ENCODE peak calls at places on chromosome 17, in nine cellular contexts. R is prostate gland, B is breast epithelium, M is GM23338, K is endothelial cell of umbilical vein, X is HL-60, G is K562, Y is stomach, W is transverse colon. T is an unnamed sample.

GRCh38 chr17:38721802-38722201 is 8.3 kb upstream of the CISD3 start:
- DNase-seq in R (no peak), B (no peak), M (no peak), K (no peak), X (no peak), G (no peak), Y (no peak), W (no peak), T (no peak)

GRCh38 chr17:21125862-21126261 is 902 bp upstream of the DHRS7B start:
- DNase-seq in R (no peak), B (no peak), M (no peak), K (peak), X (peak), G (no peak), Y (no peak), W (no peak), T (peak)

GRCh38 chr17:43816336-43817320 is 16.3 kb downstream of the MPP3 start:
- DNase-seq in R (no peak), B (no peak), M (no peak), K (no peak), X (no peak), G (no peak), Y (no peak), W (no peak), T (no peak)

GRCh38 chr17:4479982-4480751 is 18.5 kb upstream of the SPNS2 start:
- DNase-seq in R (no peak), B (no peak), M (no peak), K (no peak), X (no peak), G (no peak), Y (no peak), W (no peak), T (no peak)

GRCh38 chr17:36942631-36943125 is 5.4 kb downstream of the LHX1 start:
- DNase-seq in R (no peak), B (no peak), M (no peak), K (no peak), X (no peak), G (no peak), Y (no peak), W (no peak), T (no peak)

GRCh38 chr17:37818689-37819088 is 73.8 kb upstream of the HNF1B start:
- DNase-seq in R (peak), B (no peak), M (no peak), K (no peak), X (no peak), G (no peak), Y (peak), W (peak), T (no peak)

GRCh38 chr17:34110315-34110714 is 144.8 kb upstream of the CCL2 start:
- DNase-seq in R (no peak), B (no peak), M (peak), K (no peak), X (no peak), G (no peak), Y (no peak), W (no peak), T (no peak)

GRCh38 chr17:38724337-38724988 is 5.7 kb upstream of the CISD3 start:
- DNase-seq in R (no peak), B (no peak), M (no peak), K (peak), X (no peak), G (no peak), Y (peak), W (peak), T (peak)

GRCh38 chr17:9054611-9055010 is 33.3 kb downstream of the NTN1 start:
- DNase-seq in R (no peak), B (no peak), M (peak), K (no peak), X (no peak), G (no peak), Y (no peak), W (no peak), T (no peak)

GRCh38 chr17:76131692-76132573 is 9.1 kb downstream of the FOXJ1 start:
- DNase-seq in R (peak), B (no peak), M (peak), K (no peak), X (no peak), G (no peak), Y (no peak), W (no peak), T (no peak)

GRCh38 chr17:44216173-44216572 is 3.3 kb downstream of the UBTF start:
- DNase-seq in R (no peak), B (no peak), M (no peak), K (no peak), X (no peak), G (no peak), Y (no peak), W (peak), T (peak)

GRCh38 chr17:65078441-65079160 is 22.1 kb upstream of the GNA13 start:
- DNase-seq in R (no peak), B (no peak), M (no peak), K (peak), X (no peak), G (no peak), Y (peak), W (no peak), T (no peak)

GRCh38 chr17:6611231-6611630 is 29.3 kb downstream of the KIAA0753 start:
- DNase-seq in R (no peak), B (no peak), M (no peak), K (no peak), X (no peak), G (no peak), Y (no peak), W (no peak), T (no peak)

GRCh38 chr17:75983501-75984181 is 4.6 kb downstream of the TEN1 start:
- DNase-seq in R (no peak), B (no peak), M (peak), K (no peak), X (peak), G (peak), Y (peak), W (no peak), T (no peak)

GRCh38 chr17:43906951-43907424 is 348 bp downstream of the MPP2 start:
- DNase-seq in R (no peak), B (no peak), M (no peak), K (no peak), X (no peak), G (no peak), Y (no peak), W (no peak), T (no peak)

GRCh38 chr17:77957869-77958715 is at the start of gene TNRC6C:
- DNase-seq in R (peak), B (peak), M (peak), K (peak), X (peak), G (peak), Y (peak), W (peak), T (peak)

GRCh38 chr17:62652251-62653001 is 25.0 kb downstream of the MRC2 start:
- DNase-seq in R (no peak), B (peak), M (peak), K (peak), X (peak), G (no peak), Y (peak), W (peak), T (peak)

GRCh38 chr17:37737971-37738370 is 6.9 kb downstream of the HNF1B start:
- DNase-seq in R (no peak), B (no peak), M (no peak), K (no peak), X (no peak), G (no peak), Y (no peak), W (no peak), T (no peak)

GRCh38 chr17:20852541-20853370 is 190.1 kb downstream of the USP22 start:
- DNase-seq in R (peak), B (no peak), M (peak), K (no peak), X (peak), G (peak), Y (no peak), W (peak), T (peak)

GRCh38 chr17:17549732-17550366 is 41.7 kb downstream of the PEMT start:
- DNase-seq in R (no peak), B (no peak), M (no peak), K (no peak), X (no peak), G (no peak), Y (no peak), W (no peak), T (no peak)

GRCh38 chr17:46977348-46977747 is 1.7 kb downstream of the RPRML start:
- DNase-seq in R (no peak), B (no peak), M (peak), K (no peak), X (peak), G (peak), Y (peak), W (peak), T (peak)

GRCh38 chr17:78422267-78422605 is 43.8 kb downstream of the PGS1 start:
- DNase-seq in R (no peak), B (no peak), M (no peak), K (no peak), X (no peak), G (no peak), Y (no peak), W (no peak), T (no peak)

GRCh38 chr17:21299981-21300600 is 15.6 kb downstream of the MAP2K3 start:
- DNase-seq in R (no peak), B (no peak), M (no peak), K (no peak), X (no peak), G (no peak), Y (no peak), W (no peak), T (no peak)

GRCh38 chr17:48604770-48605329 is at the start of gene HOXB6:
- DNase-seq in R (no peak), B (no peak), M (no peak), K (peak), X (no peak), G (peak), Y (no peak), W (peak), T (no peak)

GRCh38 chr17:76351526-76352071 is 2.1 kb downstream of the PRPSAP1 start:
- DNase-seq in R (no peak), B (no peak), M (no peak), K (peak), X (no peak), G (no peak), Y (no peak), W (no peak), T (no peak)

GRCh38 chr17:82881900-82882714 is 42.3 kb upstream of the ZNF750 start:
- DNase-seq in R (no peak), B (no peak), M (no peak), K (no peak), X (no peak), G (peak), Y (peak), W (peak), T (peak)

DNA sequence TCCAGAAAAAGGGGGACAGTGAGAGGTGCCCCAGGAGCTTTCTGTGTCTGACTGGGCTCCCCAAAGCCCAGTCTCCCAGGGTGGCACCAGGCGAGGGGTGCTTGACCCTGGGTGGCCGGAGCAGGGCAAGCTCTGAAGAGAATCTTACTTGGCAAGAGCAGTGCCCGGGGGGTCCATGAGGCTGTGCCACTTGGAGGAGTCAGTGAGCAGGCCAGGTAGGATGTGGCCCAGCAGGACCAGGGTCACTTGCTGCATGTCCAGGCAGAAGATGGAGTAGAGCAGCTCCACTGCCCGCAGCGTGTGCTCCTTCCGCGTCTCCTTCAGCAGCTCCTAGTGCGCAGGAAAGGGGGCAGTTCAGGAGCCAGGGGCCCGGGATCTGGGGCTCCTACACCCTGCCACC is 7.3 kb downstream of the CSF3 start:
- DNase-seq in R (no peak), B (no peak), M (no peak), K (no peak), X (no peak), G (no peak), Y (no peak), W (no peak), T (no peak)
- TF ChIP-seq CTCF in R (no peak), B (no peak), M (no peak), K (no peak), X (no peak), G (no peak), Y (no peak), W (no peak), T (no peak)

DNA sequence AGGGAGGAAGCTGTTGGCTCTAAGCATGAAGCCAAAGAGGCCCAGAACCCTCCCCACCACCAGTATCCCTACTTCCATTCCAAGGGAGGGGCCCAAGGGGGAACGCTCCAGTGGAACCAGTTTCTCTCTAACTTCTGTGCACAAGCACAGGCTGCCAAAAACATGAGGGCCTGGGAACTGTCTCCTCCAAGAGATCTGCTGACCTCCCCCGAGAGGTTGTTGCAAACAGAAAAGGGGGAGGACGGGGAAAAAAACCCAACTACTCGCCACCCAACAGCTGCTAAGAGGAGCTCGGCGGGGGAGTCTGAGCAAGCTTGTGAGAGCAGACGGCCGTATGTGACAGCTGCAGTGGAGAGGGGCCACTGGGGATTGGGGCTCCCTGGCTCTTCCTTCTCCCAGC is 15.7 kb upstream of the SLC35B1 start:
- DNase-seq in R (no peak), B (no peak), M (no peak), K (no peak), X (peak), G (no peak), Y (no peak), W (peak), T (no peak)
- TF ChIP-seq POLR2AphosphoS5 in R (no peak), B (no peak), M (no peak), K (no peak), X (peak), G (no peak), Y (no peak), W (peak), T (no peak)

GRCh38 chr17:45374501-45374900 is 57.7 kb upstream of the MAP3K14 start:
- DNase-seq in R (no peak), B (no peak), M (no peak), K (no peak), X (no peak), G (no peak), Y (no peak), W (no peak), T (no peak)

GRCh38 chr17:45368661-45369060 is 51.8 kb upstream of the MAP3K14 start:
- DNase-seq in R (no peak), B (no peak), M (no peak), K (no peak), X (no peak), G (no peak), Y (no peak), W (no peak), T (no peak)

GRCh38 chr17:45372325-45372869 is 55.6 kb upstream of the MAP3K14 start:
- DNase-seq in R (no peak), B (peak), M (no peak), K (no peak), X (no peak), G (no peak), Y (no peak), W (no peak), T (no peak)

GRCh38 chr17:45370949-45371413 is 54.2 kb upstream of the MAP3K14 start:
- DNase-seq in R (no peak), B (peak), M (no peak), K (no peak), X (no peak), G (no peak), Y (no peak), W (no peak), T (no peak)

DNA sequence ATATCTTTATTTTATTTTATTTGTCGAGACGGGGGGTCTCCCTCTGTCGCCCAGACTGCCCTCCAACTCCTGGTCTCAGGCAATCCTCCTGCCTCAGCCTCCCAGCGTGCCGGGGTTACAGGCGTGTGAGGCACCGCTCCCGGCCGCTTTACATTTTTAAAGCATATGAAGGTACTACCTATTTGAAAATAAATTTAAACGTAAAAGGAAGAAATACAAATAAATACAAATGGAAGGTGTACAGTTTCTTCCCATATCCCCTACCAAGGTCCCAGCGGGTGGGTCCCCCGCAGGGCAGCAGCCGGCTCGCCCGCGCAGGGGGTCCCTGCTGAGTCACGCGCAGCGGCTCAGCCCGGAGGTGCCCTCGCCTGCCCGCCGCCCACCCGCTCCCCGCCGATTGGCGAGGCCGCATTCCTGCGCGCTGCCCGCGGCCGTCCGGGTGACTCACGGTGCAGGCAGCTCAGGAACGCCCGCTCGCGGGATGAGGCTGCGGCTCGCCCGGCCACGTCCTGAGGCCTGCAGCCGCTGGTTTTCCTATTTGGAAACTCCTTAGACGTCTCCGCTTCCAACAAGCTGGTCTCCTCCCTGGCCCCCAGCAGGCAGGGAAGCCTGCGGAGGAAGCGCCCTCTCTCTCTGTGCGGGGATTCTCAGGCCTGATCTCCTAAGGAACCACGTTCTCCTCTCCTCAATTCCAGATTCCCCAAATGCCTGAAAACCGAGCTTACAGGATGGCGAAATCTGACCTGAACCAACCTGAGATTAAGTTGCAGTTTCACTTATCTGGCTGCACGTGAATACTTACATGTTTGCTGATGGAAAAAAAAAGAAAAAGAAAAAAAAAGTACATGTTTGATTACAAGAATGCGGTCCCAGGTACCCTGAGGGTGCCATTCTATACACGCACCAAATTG is 54.8 kb upstream of the MAP3K14 start:
- DNase-seq in R (peak), B (peak), M (peak), K (peak), X (no peak), G (no peak), Y (peak), W (peak), T (peak)
- TF ChIP-seq CTCF in R (no peak), B (no peak), M (no peak), K (peak), X (no peak), G (no peak), Y (no peak), W (no peak), T (no peak)

GRCh38 chr17:81552244-81553017 is at the start of gene FAAP100:
- DNase-seq in R (peak), B (peak), M (peak), K (peak), X (peak), G (peak), Y (peak), W (peak), T (peak)
- TF ChIP-seq POLR2AphosphoS5 in R (peak), B (peak), M (peak), K (peak), X (no peak), G (peak), Y (peak), W (peak), T (peak)

T was measured in spleen.